ENCODE peak calls at places on chromosome 2, in nine cellular contexts. F, U, O, S, P, R, D, G and A are unnamed samples.

GRCh38 chr2:241197947-241198346 is 9.5 kb downstream of the ANO7 start:
- DNase-seq in U (no peak), G (no peak), F (no peak), S (no peak), P (no peak), O (no peak), R (no peak), D (no peak), A (peak; percentile 0)

GRCh38 chr2:226551522-226552250 is 247.9 kb downstream of the IRS1 start:
- DNase-seq in P (no peak), S (no peak), F (no peak), R (no peak), D (no peak), O (no peak), U (no peak), G (no peak), A (no peak)

GRCh38 chr2:198615972-198616371 is 811.6 kb downstream of the PLCL1 start:
- DNase-seq in R (no peak), D (no peak), F (peak; percentile 6), G (no peak), O (no peak), U (no peak), P (no peak), S (peak; percentile 36), A (no peak)

GRCh38 chr2:12717191-12717987 is 653 bp downstream of the TRIB2 start:
- DNase-seq in P (no peak), S (peak; percentile 70), U (peak; percentile 75), O (no peak), R (peak; percentile 57), G (peak; percentile 88), D (peak; percentile 78), F (peak; percentile 84), A (peak; percentile 76)

GRCh38 chr2:170377469-170378207 is 199.7 kb downstream of the MYO3B start:
- DNase-seq in S (no peak), P (no peak), O (no peak), G (no peak), U (no peak), F (peak; percentile 24), R (no peak), D (no peak), A (no peak)

GRCh38 chr2:121038831-121039230 is 246.2 kb downstream of the TFCP2L1 start:
- DNase-seq in G (no peak), D (no peak), U (no peak), O (peak; percentile 54), R (no peak), P (no peak), S (no peak), F (no peak), A (no peak)

GRCh38 chr2:60958800-60959199 is 58.7 kb upstream of the PEX13 start:
- DNase-seq in F (peak; percentile 77), P (no peak), D (peak; percentile 34), S (no peak), G (no peak), R (no peak), O (no peak), U (no peak), A (no peak)

GRCh38 chr2:73043978-73044832 is 27.3 kb downstream of the SFXN5 start:
- DNase-seq in O (no peak), S (no peak), R (no peak), U (no peak), F (no peak), P (no peak), G (no peak), D (no peak), A (no peak)

GRCh38 chr2:167988296-167988695 is 259.1 kb downstream of the STK39 start:
- DNase-seq in O (no peak), S (no peak), R (no peak), D (no peak), F (no peak), P (no peak), U (no peak), G (no peak), A (no peak)

GRCh38 chr2:10342245-10342951 is 39.7 kb downstream of the HPCAL1 start:
- DNase-seq in D (no peak), G (no peak), F (no peak), U (no peak), S (no peak), O (no peak), R (no peak), P (no peak), A (no peak)

DNA sequence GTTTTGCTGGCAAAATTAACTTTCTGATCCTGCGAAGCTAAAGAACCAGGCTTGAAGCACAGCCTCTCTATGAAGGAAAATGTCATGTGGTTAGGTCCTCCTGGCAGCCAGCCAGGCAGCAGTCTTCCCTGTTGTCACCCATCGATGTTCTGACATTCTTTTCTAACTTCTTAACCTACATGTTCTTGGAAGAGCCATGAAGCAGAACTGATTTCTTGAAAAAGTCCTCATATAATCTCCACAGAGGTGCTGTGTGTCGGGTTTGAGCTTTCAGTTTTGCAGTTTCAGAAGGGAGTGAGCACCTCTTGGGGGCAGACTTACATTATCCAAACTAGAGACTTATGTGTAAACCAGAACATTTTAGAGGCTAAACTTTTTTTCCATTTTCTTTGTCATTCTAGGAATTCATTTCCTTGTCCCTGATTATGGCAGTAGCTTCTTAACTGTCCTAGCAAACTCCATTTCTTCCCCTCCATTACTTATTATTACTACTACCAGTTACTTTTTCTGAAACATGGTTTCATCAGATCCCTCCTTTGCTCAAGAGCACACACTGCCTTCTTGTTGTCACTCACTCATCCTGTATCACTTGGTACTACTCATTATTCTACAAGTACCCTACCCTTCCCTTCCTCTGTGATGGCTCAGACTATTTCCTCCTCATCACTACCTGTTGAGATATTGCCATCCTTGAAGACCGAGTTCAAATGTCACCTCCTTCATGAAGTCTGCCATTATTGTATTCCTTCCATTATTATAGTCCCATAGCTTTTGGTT is 31.1 kb downstream of the DOK1 start:
- DNase-seq in U (no peak), R (no peak), P (no peak), F (peak; percentile 37), D (peak; percentile 33), G (no peak), S (peak; percentile 22), O (no peak), A (no peak)
- TF ChIP-seq CTCF in U (peak; percentile 36), R (no peak), P (no peak), F (peak; percentile 13), D (peak; percentile 13), G (no peak), S (peak; percentile 56), O (no peak), A (no peak)

GRCh38 chr2:202885190-202885589 is 13.6 kb upstream of the ICA1L start:
- DNase-seq in S (no peak), R (no peak), O (no peak), G (no peak), U (no peak), D (no peak), F (no peak), P (no peak), A (no peak)

GRCh38 chr2:202881570-202881969 is 10.0 kb upstream of the ICA1L start:
- DNase-seq in P (no peak), R (no peak), U (no peak), O (no peak), D (no peak), G (no peak), S (no peak), F (no peak), A (no peak)

GRCh38 chr2:202883987-202884675 is 12.6 kb upstream of the ICA1L start:
- DNase-seq in U (no peak), P (no peak), F (peak; percentile 45), G (no peak), R (no peak), D (peak; percentile 29), O (no peak), S (no peak), A (no peak)
- TF ChIP-seq CTCF in U (no peak), P (no peak), F (peak; percentile 51), G (no peak), R (no peak), D (peak; percentile 20), O (no peak), S (peak; percentile 19), A (no peak)

GRCh38 chr2:32627441-32627900 is 379 bp upstream of the TTC27 start:
- DNase-seq in U (no peak), R (peak; percentile 24), P (no peak), G (peak; percentile 66), F (peak; percentile 58), S (no peak), D (peak; percentile 74), O (no peak), A (peak; percentile 36)
- TF ChIP-seq CTCF in U (no peak), R (peak; percentile 14), P (peak; percentile 10), G (peak; percentile 27), F (peak; percentile 55), S (no peak), D (peak; percentile 40), O (no peak), A (no peak)

GRCh38 chr2:105801961-105802360 is 57.2 kb downstream of the NCK2 start:
- DNase-seq in R (no peak), G (no peak), S (no peak), F (no peak), P (no peak), D (no peak), U (no peak), O (no peak), A (no peak)

GRCh38 chr2:105802587-105802986 is 57.9 kb downstream of the NCK2 start:
- DNase-seq in U (peak; percentile 66), P (no peak), G (no peak), S (peak; percentile 79), D (no peak), O (no peak), R (no peak), F (no peak), A (no peak)

GRCh38 chr2:105803337-105803736 is 58.6 kb downstream of the NCK2 start:
- DNase-seq in S (no peak), F (no peak), G (no peak), O (no peak), D (no peak), U (no peak), R (no peak), P (no peak), A (no peak)

GRCh38 chr2:105803773-105804172 is 59.1 kb downstream of the NCK2 start:
- DNase-seq in G (no peak), U (no peak), O (no peak), S (no peak), D (no peak), F (no peak), R (no peak), P (no peak), A (no peak)

GRCh38 chr2:105804266-105804665 is 59.6 kb downstream of the NCK2 start:
- DNase-seq in R (no peak), G (no peak), U (no peak), O (no peak), S (no peak), F (peak; percentile 69), P (no peak), D (peak; percentile 61), A (no peak)
- TF ChIP-seq CTCF in R (no peak), G (no peak), U (no peak), O (no peak), S (no peak), F (no peak), P (no peak), D (no peak), A (no peak)

GRCh38 chr2:27356382-27357181 is at the start of gene GTF3C2:
- DNase-seq in G (peak; percentile 99), O (peak; percentile 99), R (peak; percentile 92), F (peak; percentile 98), S (peak; percentile 99), P (peak; percentile 95), D (peak; percentile 98), U (peak; percentile 95), A (peak; percentile 90)
- TF ChIP-seq CTCF in G (no peak), O (peak; percentile 1), R (no peak), F (no peak), S (no peak), P (no peak), D (no peak), U (no peak), A (no peak)